ENCODE peak calls at places on chromosomes 2 and 18, in seven cellular contexts. Y is K562, C is mammary epithelial cell, D is GM12878, R is MM.1S, P is HCT116, M is GM23248. V is an unnamed sample. For H3K4me1 and H3K9me3, the result is how much of the 10 kb centered on the place peaks cover.

GRCh38 chr18:66616523-66616983 is 12.7 kb upstream of the CDH19 start:
- DNase-seq in R (peak), P (no peak), M (no peak), D (no peak), C (peak), Y (no peak), V (no peak)

GRCh38 chr2:147495741-147496140 is 349.1 kb upstream of the ACVR2A start:
- DNase-seq in M (peak), R (no peak), C (no peak), Y (no peak), D (no peak), P (no peak), V (no peak)

GRCh38 chr2:18645315-18645714 is 55.9 kb upstream of the NT5C1B start:
- DNase-seq in R (no peak), M (peak), C (peak), D (no peak), P (no peak), Y (no peak), V (no peak)

GRCh38 chr2:121386102-121386501 is 101.1 kb upstream of the TFCP2L1 start:
- DNase-seq in M (no peak), D (no peak), Y (no peak), P (no peak), R (no peak), C (no peak), V (no peak)

GRCh38 chr18:12048827-12049175 is 44.8 kb upstream of the ANKRD62 start:
- DNase-seq in M (peak), P (no peak), C (peak), R (no peak), D (no peak), Y (no peak), V (no peak)

GRCh38 chr18:66587430-66587829 is 16.5 kb downstream of the CDH19 start:
- DNase-seq in P (no peak), D (no peak), M (no peak), C (no peak), R (no peak), Y (no peak), V (no peak)

GRCh38 chr2:10452334-10452733 is 4.2 kb upstream of the ODC1 start:
- DNase-seq in P (no peak), M (peak), C (peak), D (no peak), Y (no peak), R (no peak), V (peak)

GRCh38 chr2:210523650-210524289 is 32.6 kb upstream of the CPS1 start:
- DNase-seq in Y (no peak), R (no peak), P (no peak), M (no peak), C (no peak), D (no peak), V (no peak)

GRCh38 chr2:105403241-105403784 is 4.5 kb upstream of the FHL2 start:
- DNase-seq in C (peak), D (no peak), M (no peak), Y (no peak), P (no peak), R (no peak), V (no peak)

GRCh38 chr18:23805898-23806297 is 116.6 kb downstream of the LAMA3 start:
- DNase-seq in M (peak), C (peak), D (no peak), P (no peak), Y (no peak), R (no peak), V (no peak)

DNA sequence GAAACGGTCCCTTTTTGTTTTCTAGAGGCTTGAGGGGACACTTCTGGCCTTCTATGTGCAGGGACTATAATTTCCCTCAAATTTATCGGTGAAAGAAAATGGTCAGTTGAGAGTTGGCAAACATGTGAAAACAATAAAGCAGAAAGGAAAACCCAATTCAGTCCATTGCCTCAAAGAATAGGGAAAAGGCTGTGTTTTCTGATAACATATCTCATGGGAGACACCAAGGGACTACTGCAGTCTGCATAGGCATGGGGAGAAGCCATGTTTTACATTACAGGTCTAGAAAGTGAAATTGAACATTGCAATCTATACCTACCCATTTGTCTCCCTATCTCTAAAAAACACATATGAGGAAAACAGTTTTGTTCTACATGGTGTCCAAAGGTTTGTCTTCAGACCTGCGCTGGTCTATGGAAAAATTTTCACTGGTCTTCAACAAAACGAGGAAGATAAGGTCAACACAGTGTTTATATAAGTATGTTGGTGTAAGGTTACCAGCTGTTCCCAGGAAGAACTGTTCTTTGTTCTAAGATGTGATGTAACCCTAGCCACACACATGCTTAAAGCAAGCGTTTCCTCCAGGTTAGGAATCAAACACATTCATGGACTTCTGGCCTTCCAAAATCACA is 179.7 kb downstream of the MREG start:
- DNase-seq in Y (peak), P (peak), R (no peak), C (peak), M (peak), D (no peak), V (peak)
- H3K4me1 ChIP-seq in Y (under half), P (under half), R (under half), C (under half), M (under half), D (under half), V (under half)

DNA sequence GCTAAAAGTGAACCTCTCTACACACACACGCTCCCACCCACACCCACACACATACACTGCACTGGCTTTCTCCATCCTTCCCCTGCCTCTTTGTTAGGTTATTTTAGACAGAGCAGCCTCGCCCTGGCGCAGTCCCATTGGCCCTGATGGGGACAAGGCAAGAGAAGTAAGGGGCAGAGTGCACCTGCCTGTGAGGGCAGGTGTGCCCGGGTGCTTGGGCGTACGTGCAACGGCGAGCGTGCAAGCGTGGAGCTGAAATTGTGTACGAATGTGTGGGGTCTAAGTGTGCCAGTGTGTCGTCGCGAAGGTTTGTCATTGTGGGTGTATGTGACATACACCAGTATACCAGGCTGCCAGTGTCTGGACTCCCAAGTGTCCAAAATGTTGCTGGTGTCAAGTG is 514 bp downstream of the LRATD1 start:
- DNase-seq in C (peak), M (no peak), Y (no peak), P (no peak), R (no peak), D (no peak), V (no peak)
- TF ChIP-seq EZH2 in C (no peak), M (no peak), Y (no peak), P (no peak), R (no peak), D (no peak), V (no peak)

GRCh38 chr2:98438190-98439133 is 6.2 kb upstream of the INPP4A start:
- DNase-seq in C (no peak), Y (no peak), R (peak), M (no peak), P (no peak), D (no peak), V (no peak)
- H3K9me3 ChIP-seq in C (under half), Y (under half), R (under half), M (under half), P (under half), D (under half), V (under half)

GRCh38 chr2:223442874-223443273 is 159.3 kb downstream of the SCG2 start:
- DNase-seq in C (no peak), P (no peak), R (no peak), M (peak), D (no peak), Y (no peak), V (no peak)

DNA sequence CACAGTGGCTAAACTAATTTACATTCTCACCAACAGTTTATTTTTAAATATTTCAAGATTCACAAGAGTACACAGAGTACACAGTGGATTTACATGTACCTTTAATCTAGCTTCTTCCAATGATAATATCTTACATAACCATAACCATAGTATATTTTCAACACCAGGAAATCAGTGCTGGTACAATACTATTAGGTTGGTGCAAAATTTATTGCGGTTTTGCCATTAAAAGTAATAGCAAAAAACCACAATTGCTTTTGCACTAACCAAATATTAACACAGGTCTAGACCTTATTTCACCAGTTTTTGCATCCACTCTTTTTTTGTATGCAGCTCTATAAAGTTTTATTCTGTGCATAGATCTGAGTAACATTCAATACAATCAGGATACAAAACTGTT is 163.0 kb downstream of the SCG2 start:
- DNase-seq in C (no peak), D (no peak), P (no peak), M (no peak), R (no peak), Y (no peak), V (no peak)
- H3K4me1 ChIP-seq in C (under half), D (under half), P (under half), M (under half), R (under half), Y (under half), V (under half)

DNA sequence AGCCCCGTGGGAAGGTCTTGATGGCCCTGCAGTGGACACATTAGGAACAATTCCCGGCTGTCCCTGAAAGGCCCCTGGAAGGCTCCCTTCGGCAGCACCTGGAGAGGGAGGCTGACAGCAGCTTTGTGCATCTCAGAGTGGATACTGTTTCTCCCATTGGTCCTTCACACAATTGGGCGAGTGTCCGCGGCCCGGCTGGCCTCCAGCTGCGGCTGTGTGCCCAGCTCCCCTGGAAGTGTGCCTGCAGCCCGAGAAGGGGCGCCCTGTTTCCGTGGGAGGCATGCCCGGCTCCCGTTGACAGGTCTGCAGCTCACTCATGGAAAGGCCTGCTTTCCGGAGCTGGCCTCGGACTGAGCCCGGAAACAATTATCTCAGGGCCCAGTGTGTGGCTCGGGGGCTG is 103.7 kb downstream of the LPIN1 start:
- DNase-seq in P (no peak), R (no peak), M (no peak), D (no peak), C (no peak), Y (no peak), V (no peak)
- TF ChIP-seq EZH2 in P (no peak), R (no peak), M (no peak), D (no peak), C (no peak), Y (no peak), V (no peak)

DNA sequence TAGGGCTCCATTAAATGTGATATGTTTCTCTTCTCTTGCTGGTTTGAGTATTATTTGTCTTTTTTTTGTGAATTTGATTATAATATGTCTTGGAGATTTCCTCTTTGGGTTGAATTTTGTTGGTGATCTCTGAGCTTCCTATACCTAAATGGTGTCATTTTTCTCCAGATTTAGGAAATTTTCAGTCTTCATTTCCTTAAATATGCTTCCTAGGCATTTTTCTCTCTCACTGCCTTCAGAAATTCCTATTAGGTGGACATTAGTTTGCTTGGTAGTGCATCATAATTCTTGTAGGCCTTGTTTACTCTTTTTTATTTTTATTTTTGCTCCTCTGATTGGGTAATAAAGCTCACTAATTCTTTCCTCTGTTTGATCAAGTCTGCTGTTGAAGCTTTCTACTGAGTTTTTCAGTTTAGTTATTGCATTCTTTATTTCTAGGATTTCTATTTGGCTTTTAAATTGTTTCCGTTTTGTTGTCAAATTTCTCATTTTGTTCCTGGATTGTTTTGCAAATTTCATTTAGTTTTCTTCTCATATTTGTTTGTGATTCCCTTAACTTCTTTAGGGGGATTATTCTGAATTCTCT is 36.6 kb upstream of the CRACDL start:
- DNase-seq in P (no peak), C (no peak), D (no peak), Y (no peak), M (no peak), R (no peak), V (peak)
- H3K9me3 ChIP-seq in P (under half), C (under half), D (under half), Y (under half), M (under half), R (under half), V (under half)

DNA sequence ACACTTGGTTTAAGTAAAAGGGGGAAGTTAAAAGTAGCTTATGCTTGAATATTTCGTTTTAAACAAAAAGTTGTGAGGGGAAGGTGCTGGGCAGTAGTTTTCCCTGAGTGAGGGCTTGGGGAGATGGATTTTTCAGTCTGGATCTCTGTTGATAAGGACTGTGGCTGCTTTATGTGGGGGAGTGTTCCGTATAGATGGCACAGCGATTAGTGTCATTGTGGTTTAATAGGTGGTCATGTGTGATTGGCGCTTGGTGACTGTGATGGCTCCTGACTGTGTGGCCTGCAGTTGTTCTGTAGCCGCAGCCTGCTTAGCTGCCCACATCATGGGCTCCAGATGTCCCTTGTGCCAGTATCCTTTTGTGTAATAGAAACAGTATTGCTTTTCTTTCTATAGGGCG is 156.2 kb downstream of the WDSUB1 start:
- DNase-seq in C (no peak), M (no peak), R (no peak), D (no peak), Y (peak), P (no peak), V (no peak)
- H3K4me1 ChIP-seq in C (under half), M (half or more), R (under half), D (under half), Y (under half), P (under half), V (under half)